ENCODE peak calls at places on chromosomes 3 and 15, in ten cellular contexts. G, N, V, P, R, Q, W, T, S and M are unnamed samples.

GRCh38 chr15:43441316-43441715 is 51.6 kb downstream of the TP53BP1 start:
- DNase-seq in G (no peak), N (peak), V (no peak), P (no peak), R (no peak), Q (no peak), W (no peak), T (no peak), S (no peak), M (no peak)

GRCh38 chr3:197406266-197406665 is 107.9 kb upstream of the DLG1 start:
- DNase-seq in G (no peak), N (no peak), V (no peak), P (no peak), R (no peak), Q (no peak), W (peak), T (no peak), S (no peak), M (no peak)

GRCh38 chr15:95981209-95981608 is 349.3 kb upstream of the NR2F2 start:
- DNase-seq in G (no peak), N (no peak), V (no peak), P (no peak), R (no peak), Q (no peak), W (no peak), T (no peak), S (no peak), M (no peak)

GRCh38 chr3:127697531-127698240 is 24.9 kb downstream of the ABTB1 start:
- DNase-seq in G (no peak), N (peak), V (no peak), P (peak), R (peak), Q (peak), W (no peak), T (no peak), S (peak), M (peak)

GRCh38 chr3:110973263-110973895 is 98.2 kb upstream of the NECTIN3 start:
- DNase-seq in G (no peak), N (no peak), V (no peak), P (no peak), R (no peak), Q (no peak), W (no peak), T (no peak), S (no peak), M (no peak)

GRCh38 chr3:6807967-6808588 is 52.8 kb upstream of the GRM7 start:
- DNase-seq in G (no peak), N (no peak), V (no peak), P (no peak), R (no peak), Q (no peak), W (no peak), T (no peak), S (no peak), M (no peak)

GRCh38 chr3:177673105-177673804 is 476.0 kb upstream of the TBL1XR1 start:
- DNase-seq in G (no peak), N (no peak), V (no peak), P (no peak), R (no peak), Q (no peak), W (no peak), T (no peak), S (no peak), M (no peak)

GRCh38 chr15:71124937-71125755 is 9.9 kb downstream of the THSD4 start:
- DNase-seq in G (no peak), N (no peak), V (no peak), P (no peak), R (no peak), Q (no peak), W (no peak), T (no peak), S (no peak), M (no peak)

GRCh38 chr15:31554261-31554660 is 227.6 kb downstream of the KLF13 start:
- DNase-seq in G (no peak), N (no peak), V (no peak), P (no peak), R (no peak), Q (no peak), W (no peak), T (no peak), S (no peak), M (peak)

GRCh38 chr3:53880396-53881345 is 1.3 kb downstream of the ACTR8 start:
- DNase-seq in G (no peak), N (no peak), V (no peak), P (no peak), R (no peak), Q (no peak), W (no peak), T (no peak), S (no peak), M (no peak)

GRCh38 chr3:134294302-134294925 is 43.8 kb upstream of the RYK start:
- DNase-seq in G (no peak), N (no peak), V (no peak), P (no peak), R (peak), Q (no peak), W (no peak), T (peak), S (peak), M (no peak)

GRCh38 chr3:47394867-47395266 is 14.0 kb downstream of the PTPN23 start:
- DNase-seq in G (no peak), N (no peak), V (no peak), P (no peak), R (no peak), Q (no peak), W (no peak), T (no peak), S (no peak), M (peak)

GRCh38 chr15:36965561-36966342 is 134.6 kb downstream of the MEIS2 start:
- DNase-seq in G (no peak), N (no peak), V (no peak), P (no peak), R (no peak), Q (no peak), W (no peak), T (no peak), S (no peak), M (no peak)

GRCh38 chr3:124084398-124084881 is 92.5 kb upstream of the ROPN1 start:
- DNase-seq in G (no peak), N (no peak), V (no peak), P (no peak), R (no peak), Q (no peak), W (no peak), T (no peak), S (no peak), M (no peak)

GRCh38 chr3:151107701-151108100 is 22.2 kb downstream of the MED12L start:
- DNase-seq in G (no peak), N (no peak), V (no peak), P (no peak), R (no peak), Q (no peak), W (no peak), T (no peak), S (no peak), M (no peak)

GRCh38 chr3:119221779-119222320 is 18.8 kb downstream of the B4GALT4 start:
- DNase-seq in G (no peak), N (no peak), V (no peak), P (no peak), R (no peak), Q (no peak), W (no peak), T (no peak), S (no peak), M (no peak)

GRCh38 chr15:40083756-40084101 is 24.9 kb downstream of the BMF start:
- DNase-seq in G (no peak), N (no peak), V (no peak), P (no peak), R (no peak), Q (no peak), W (no peak), T (no peak), S (no peak), M (no peak)

GRCh38 chr15:48966595-48967301 is 3.0 kb upstream of the SHC4 start:
- DNase-seq in G (no peak), N (peak), V (no peak), P (no peak), R (peak), Q (no peak), W (no peak), T (no peak), S (no peak), M (no peak)

GRCh38 chr3:170864525-170865208 is 5.3 kb downstream of the RPL22L1 start:
- DNase-seq in G (no peak), N (peak), V (no peak), P (no peak), R (no peak), Q (no peak), W (no peak), T (no peak), S (no peak), M (no peak)

GRCh38 chr3:185646382-185647133 is 60.5 kb downstream of the SENP2 start:
- DNase-seq in G (no peak), N (peak), V (no peak), P (no peak), R (no peak), Q (no peak), W (peak), T (no peak), S (no peak), M (no peak)

GRCh38 chr3:124282751-124283643 is 291.1 kb upstream of the ROPN1 start:
- DNase-seq in G (no peak), N (no peak), V (no peak), P (no peak), R (no peak), Q (no peak), W (no peak), T (no peak), S (no peak), M (no peak)

GRCh38 chr15:59399465-59400102 is 26.9 kb upstream of the MYO1E start:
- DNase-seq in G (peak), N (peak), V (no peak), P (no peak), R (no peak), Q (no peak), W (no peak), T (no peak), S (no peak), M (no peak)

GRCh38 chr3:11096266-11097135 is 57.8 kb upstream of the HRH1 start:
- DNase-seq in G (peak), N (no peak), V (no peak), P (peak), R (peak), Q (peak), W (peak), T (peak), S (no peak), M (peak)

GRCh38 chr15:39362832-39363561 is 217.9 kb upstream of the THBS1 start:
- DNase-seq in G (no peak), N (no peak), V (no peak), P (no peak), R (no peak), Q (no peak), W (no peak), T (no peak), S (no peak), M (no peak)

GRCh38 chr3:192835818-192836468 is 81.7 kb downstream of the MB21D2 start:
- DNase-seq in G (no peak), N (no peak), V (no peak), P (no peak), R (no peak), Q (no peak), W (no peak), T (no peak), S (no peak), M (no peak)

GRCh38 chr3:4780545-4780957 is 198.7 kb upstream of the BHLHE40 start:
- DNase-seq in G (no peak), N (no peak), V (no peak), P (no peak), R (no peak), Q (no peak), W (no peak), T (no peak), S (no peak), M (no peak)

GRCh38 chr3:50050361-50050760 is 38.4 kb upstream of the RBM5 start:
- DNase-seq in G (no peak), N (no peak), V (no peak), P (no peak), R (no peak), Q (no peak), W (no peak), T (no peak), S (no peak), M (no peak)

GRCh38 chr3:122094693-122095092 is 39.5 kb downstream of the CD86 start:
- DNase-seq in G (no peak), N (no peak), V (no peak), P (no peak), R (no peak), Q (no peak), W (no peak), T (no peak), S (no peak), M (no peak)

GRCh38 chr3:112005091-112005672 is 6.5 kb downstream of the TAGLN3 start:
- DNase-seq in G (no peak), N (no peak), V (no peak), P (no peak), R (peak), Q (no peak), W (no peak), T (no peak), S (no peak), M (no peak)

GRCh38 chr3:192060160-192060783 is 599.3 kb downstream of the PYDC2 start:
- DNase-seq in G (no peak), N (no peak), V (peak), P (no peak), R (no peak), Q (no peak), W (no peak), T (no peak), S (no peak), M (no peak)

GRCh38 chr3:5758699-5759098 is 571.2 kb downstream of the EDEM1 start:
- DNase-seq in G (no peak), N (no peak), V (no peak), P (no peak), R (no peak), Q (no peak), W (no peak), T (no peak), S (no peak), M (peak)

GRCh38 chr3:16181361-16181760 is 6.9 kb downstream of the GALNT15 start:
- DNase-seq in G (peak), N (no peak), V (no peak), P (no peak), R (no peak), Q (no peak), W (no peak), T (no peak), S (no peak), M (no peak)

GRCh38 chr3:144197582-144197981 is 226.0 kb downstream of the DIPK2A start:
- DNase-seq in G (no peak), N (no peak), V (no peak), P (no peak), R (no peak), Q (no peak), W (no peak), T (no peak), S (no peak), M (no peak)

GRCh38 chr15:25094519-25094918 is 139.7 kb downstream of the SNRPN start:
- DNase-seq in G (no peak), N (no peak), V (no peak), P (no peak), R (no peak), Q (no peak), W (peak), T (no peak), S (no peak), M (no peak)